ENCODE peak calls at places on chromosomes 5 and 9, in ten cellular contexts. N is fibroblast of the aortic adventitia, A is lung, Q is A549, T is astrocyte, H is right lobe of liver, U is omental fat pad, F is spleen, R is fibroblast of mammary gland, B is WERI-Rb-1. C is an unnamed sample.
A peak's percentile ranks its signal among the peaks of the same experiment; 100 is the strongest.

GRCh38 chr5:645421-645820 is 33.3 kb downstream of the CEP72 start:
- DNase-seq in Q (no peak), U (no peak), T (no peak), H (no peak), F (peak; percentile 62), R (no peak), A (no peak), B (no peak), N (no peak), C (no peak)

GRCh38 chr5:11181940-11182339 is 420.9 kb upstream of the DAP start:
- DNase-seq in U (no peak), A (no peak), B (no peak), Q (no peak), N (no peak), R (no peak), F (no peak), H (no peak), T (no peak), C (no peak)

GRCh38 chr5:11925701-11926100 is 21.5 kb upstream of the CTNND2 start:
- DNase-seq in Q (no peak), F (no peak), T (no peak), R (no peak), H (no peak), U (no peak), A (no peak), N (no peak), B (no peak), C (no peak)

GRCh38 chr5:171055881-171056454 is 194.2 kb downstream of the RANBP17 start:
- DNase-seq in U (no peak), B (no peak), H (no peak), R (peak; percentile 8), N (no peak), T (no peak), A (no peak), Q (no peak), F (no peak), C (no peak)

GRCh38 chr5:76816110-76816831 is 2.6 kb upstream of the F2RL1 start:
- DNase-seq in B (no peak), T (no peak), Q (no peak), H (no peak), N (peak; percentile 54), F (no peak), U (no peak), A (no peak), R (peak; percentile 82), C (no peak)

GRCh38 chr5:119078870-119079269 is 8.0 kb downstream of the DMXL1 start:
- DNase-seq in U (no peak), F (no peak), H (no peak), A (no peak), R (no peak), B (no peak), T (peak; percentile 83), Q (no peak), N (peak; percentile 63), C (no peak)

GRCh38 chr5:112886975-112887374 is 25.9 kb downstream of the SRP19 start:
- DNase-seq in R (no peak), B (no peak), H (no peak), U (no peak), F (no peak), N (no peak), A (no peak), Q (no peak), T (no peak), C (no peak)

GRCh38 chr5:166979576-166979975 is 1311.9 kb upstream of the WWC1 start:
- DNase-seq in U (no peak), Q (no peak), T (no peak), A (no peak), H (no peak), F (no peak), B (no peak), R (no peak), N (no peak), C (no peak)

GRCh38 chr5:38404667-38405276 is 146.4 kb downstream of the EGFLAM start:
- DNase-seq in T (no peak), F (no peak), A (no peak), N (no peak), Q (peak; percentile 10), B (peak; percentile 55), U (no peak), H (no peak), R (no peak), C (no peak)

GRCh38 chr9:100206899-100207298 is 107.9 kb downstream of the INVS start:
- DNase-seq in Q (no peak), F (no peak), U (no peak), H (no peak), T (peak; percentile 67), B (no peak), N (peak; percentile 32), R (peak; percentile 56), A (no peak), C (no peak)

GRCh38 chr9:32841314-32841713 is 58.0 kb downstream of the TMEM215 start:
- DNase-seq in N (no peak), R (no peak), T (no peak), A (no peak), F (no peak), U (no peak), B (no peak), Q (no peak), H (no peak), C (no peak)

GRCh38 chr5:72556351-72557146 is 49.3 kb upstream of the ZNF366 start:
- DNase-seq in H (peak; percentile 60), A (peak; percentile 57), R (peak; percentile 63), Q (peak; percentile 72), N (peak; percentile 57), U (no peak), B (no peak), F (peak; percentile 87), T (peak; percentile 46), C (peak; percentile 59)

GRCh38 chr5:72558383-72558782 is 51.2 kb upstream of the ZNF366 start:
- DNase-seq in U (no peak), F (no peak), B (peak; percentile 34), H (no peak), Q (peak; percentile 4), T (no peak), A (no peak), N (peak; percentile 18), R (no peak), C (no peak)

GRCh38 chr5:72555871-72556270 is 48.7 kb upstream of the ZNF366 start:
- DNase-seq in R (peak; percentile 10), F (no peak), B (peak; percentile 24), A (no peak), N (no peak), T (no peak), U (no peak), H (no peak), Q (no peak), C (no peak)

GRCh38 chr5:72557576-72558336 is 50.5 kb upstream of the ZNF366 start:
- DNase-seq in R (no peak), U (no peak), Q (no peak), N (no peak), T (no peak), F (no peak), A (no peak), B (no peak), H (no peak), C (no peak)

GRCh38 chr5:72557147-72557501 is 49.9 kb upstream of the ZNF366 start:
- DNase-seq in U (no peak), N (no peak), F (no peak), R (no peak), B (no peak), T (no peak), H (no peak), Q (no peak), A (no peak), C (no peak)
- TF ChIP-seq CTCF in U (no peak), N (no peak), F (no peak), R (no peak), B (no peak), T (no peak), H (no peak), Q (peak; percentile 5), A (no peak), C (no peak)

GRCh38 chr5:84564311-84564710 is 179.6 kb upstream of the EDIL3 start:
- DNase-seq in Q (no peak), A (no peak), B (no peak), T (peak; percentile 57), U (no peak), F (no peak), H (no peak), R (peak; percentile 71), N (peak; percentile 42), C (no peak)
- TF ChIP-seq CTCF in Q (no peak), A (no peak), B (no peak), T (no peak), U (no peak), F (no peak), H (no peak), R (no peak), N (no peak), C (no peak)

GRCh38 chr5:169216864-169217263 is 84.1 kb downstream of the SLIT3 start:
- DNase-seq in H (no peak), F (no peak), A (no peak), U (no peak), T (no peak), R (no peak), Q (no peak), N (no peak), B (no peak), C (no peak)

GRCh38 chr5:169219351-169219750 is 81.6 kb downstream of the SLIT3 start:
- DNase-seq in F (no peak), T (no peak), Q (no peak), U (no peak), A (no peak), R (no peak), B (no peak), H (no peak), N (no peak), C (no peak)

GRCh38 chr5:169218176-169218575 is 82.8 kb downstream of the SLIT3 start:
- DNase-seq in N (peak; percentile 37), B (no peak), F (no peak), Q (no peak), A (no peak), R (no peak), T (no peak), H (no peak), U (no peak), C (no peak)

GRCh38 chr5:169219961-169220360 is 81.0 kb downstream of the SLIT3 start:
- DNase-seq in N (no peak), A (no peak), B (no peak), Q (no peak), U (no peak), H (no peak), F (no peak), R (no peak), T (no peak), C (no peak)

DNA sequence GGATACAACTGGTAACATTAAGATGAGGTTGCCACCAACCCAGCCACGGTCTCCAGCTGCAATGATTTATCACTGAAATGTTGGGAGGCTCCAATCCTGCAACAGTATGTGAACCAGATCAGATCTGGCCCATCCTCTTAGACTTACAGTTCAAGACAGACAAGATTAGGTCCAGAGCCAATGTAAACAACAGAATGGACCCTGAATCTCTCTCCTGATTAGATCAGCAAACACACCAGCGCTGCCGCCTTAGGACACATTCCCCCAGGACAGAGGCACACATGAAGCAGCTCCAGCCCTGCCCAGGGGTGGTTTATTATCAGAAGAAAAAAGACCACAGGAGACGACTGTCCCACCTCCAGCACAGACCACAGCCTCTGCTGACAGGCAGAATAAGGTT is 82.1 kb downstream of the SLIT3 start:
- DNase-seq in T (no peak), F (no peak), B (no peak), H (no peak), N (peak; percentile 35), R (no peak), A (no peak), Q (peak; percentile 37), U (no peak), C (no peak)
- TF ChIP-seq CTCF in T (no peak), F (no peak), B (no peak), H (no peak), N (no peak), R (no peak), A (no peak), Q (no peak), U (no peak), C (no peak)

GRCh38 chr9:89225587-89225986 is 47.0 kb upstream of the SHC3 start:
- DNase-seq in N (peak; percentile 90), B (no peak), F (no peak), T (peak; percentile 29), R (peak; percentile 58), U (no peak), Q (no peak), A (no peak), H (no peak), C (no peak)
- TF ChIP-seq CTCF in N (peak; percentile 59), B (no peak), F (no peak), T (peak; percentile 13), R (peak; percentile 31), U (no peak), Q (no peak), A (no peak), H (no peak), C (no peak)